ENCODE peak calls at places on chromosomes 4 and X, in six cellular contexts. Y, J, Z, P, I and R are unnamed samples.
A peak's percentile ranks its signal among the peaks of the same experiment; 100 is the strongest.

GRCh38 chr4:137927972-137928371 is 314.2 kb downstream of the SLC7A11 start:
- DNase-seq in Y (no peak), J (no peak), Z (no peak), P (no peak), I (no peak), R (no peak)

GRCh38 chr4:145216532-145216931 is 36.1 kb upstream of the OTUD4 start:
- DNase-seq in Y (no peak), J (no peak), Z (no peak), P (no peak), I (peak; percentile 41), R (no peak)

GRCh38 chr4:152991361-152991760 is 55.2 kb downstream of the FHDC1 start:
- DNase-seq in Y (no peak), J (no peak), Z (no peak), P (no peak), I (no peak), R (no peak)

GRCh38 chr4:114334808-114335739 is 263.5 kb upstream of the UGT8 start:
- DNase-seq in Y (no peak), J (no peak), Z (no peak), P (no peak), I (no peak), R (no peak)

GRCh38 chr4:184039963-184040383 is 134.9 kb downstream of the STOX2 start:
- DNase-seq in Y (no peak), J (no peak), Z (no peak), P (peak; percentile 30), I (no peak), R (no peak)

GRCh38 chrX:125202486-125203378 is 116.9 kb upstream of the TEX13C start:
- DNase-seq in Y (no peak), J (no peak), Z (no peak), P (peak; percentile 36), I (no peak), R (no peak)

GRCh38 chr4:2445571-2445970 is 23.3 kb upstream of the RNF4 start:
- DNase-seq in Y (no peak), J (no peak), Z (no peak), P (no peak), I (no peak), R (no peak)

GRCh38 chrX:31600823-31601222 is 529.0 kb upstream of the FTHL17 start:
- DNase-seq in Y (no peak), J (no peak), Z (no peak), P (no peak), I (no peak), R (no peak)

GRCh38 chrX:153865685-153866084 is 20.3 kb downstream of the L1CAM start:
- DNase-seq in Y (no peak), J (no peak), Z (no peak), P (no peak), I (no peak), R (no peak)

GRCh38 chr4:24686866-24687672 is 102.7 kb upstream of the DHX15 start:
- DNase-seq in Y (no peak), J (peak; percentile 66), Z (no peak), P (peak; percentile 55), I (no peak), R (no peak)

GRCh38 chr4:11765849-11766453 is 337.3 kb upstream of the HS3ST1 start:
- DNase-seq in Y (no peak), J (no peak), Z (no peak), P (peak; percentile 30), I (peak; percentile 51), R (no peak)

GRCh38 chrX:103628386-103629290 is at the start of gene TCEAL1:
- DNase-seq in Y (no peak), J (peak; percentile 58), Z (peak; percentile 9), P (peak; percentile 46), I (peak; percentile 36), R (peak; percentile 75)

GRCh38 chrX:21952624-21953023 is 12.1 kb downstream of the SMS start:
- DNase-seq in Y (no peak), J (no peak), Z (no peak), P (no peak), I (no peak), R (no peak)

GRCh38 chr4:13102344-13102743 is 381.8 kb downstream of the RAB28 start:
- DNase-seq in Y (no peak), J (no peak), Z (no peak), P (no peak), I (no peak), R (no peak)

GRCh38 chr4:183960912-183961569 is 55.9 kb downstream of the STOX2 start:
- DNase-seq in Y (no peak), J (no peak), Z (no peak), P (no peak), I (no peak), R (no peak)

GRCh38 chr4:30717208-30718020 is 2.8 kb upstream of the PCDH7 start:
- DNase-seq in Y (peak; percentile 44), J (peak; percentile 38), Z (no peak), P (peak; percentile 65), I (peak; percentile 69), R (no peak)

GRCh38 chr4:124427095-124427767 is 285.3 kb downstream of the ANKRD50 start:
- DNase-seq in Y (no peak), J (no peak), Z (no peak), P (no peak), I (no peak), R (no peak)

GRCh38 chrX:125778256-125778655 is 387.8 kb downstream of the DCAF12L2 start:
- DNase-seq in Y (no peak), J (no peak), Z (no peak), P (no peak), I (no peak), R (no peak)

GRCh38 chr4:184845367-184846011 is 19.7 kb upstream of the ACSL1 start:
- DNase-seq in Y (no peak), J (no peak), Z (no peak), P (no peak), I (peak; percentile 58), R (no peak)

GRCh38 chr4:100935090-100935489 is 412.2 kb downstream of the PPP3CA start:
- DNase-seq in Y (no peak), J (no peak), Z (no peak), P (no peak), I (no peak), R (no peak)

GRCh38 chrX:53184836-53185235 is 40.2 kb downstream of the KDM5C start:
- DNase-seq in Y (no peak), J (no peak), Z (no peak), P (no peak), I (peak; percentile 42), R (no peak)

GRCh38 chr4:98673978-98674377 is 15.6 kb upstream of the TSPAN5 start:
- DNase-seq in Y (no peak), J (no peak), Z (no peak), P (no peak), I (no peak), R (no peak)

GRCh38 chr4:94995684-94996394 is 238.1 kb downstream of the BMPR1B start:
- DNase-seq in Y (no peak), J (no peak), Z (no peak), P (peak; percentile 26), I (peak; percentile 69), R (no peak)

GRCh38 chrX:129449141-129449540 is 74.1 kb downstream of the SMARCA1 start:
- DNase-seq in Y (no peak), J (no peak), Z (no peak), P (no peak), I (no peak), R (no peak)

GRCh38 chrX:10486373-10486772 is 134.0 kb downstream of the MID1 start:
- DNase-seq in Y (no peak), J (no peak), Z (no peak), P (no peak), I (peak; percentile 65), R (no peak)

GRCh38 chr4:1870328-1870577 is 940 bp upstream of the NSD2 start:
- DNase-seq in Y (peak; percentile 72), J (peak; percentile 92), Z (peak; percentile 82), P (peak; percentile 87), I (peak; percentile 82), R (peak; percentile 96)

GRCh38 chr4:169201144-169202124 is 69.3 kb downstream of the SH3RF1 start:
- DNase-seq in Y (no peak), J (no peak), Z (no peak), P (no peak), I (peak; percentile 68), R (no peak)

GRCh38 chrX:130482871-130483270 is 81.1 kb downstream of the RBMX2 start:
- DNase-seq in Y (no peak), J (no peak), Z (no peak), P (no peak), I (no peak), R (no peak)

GRCh38 chr4:7594013-7594412 is 159.3 kb upstream of the PSAPL1 start:
- DNase-seq in Y (no peak), J (no peak), Z (no peak), P (no peak), I (no peak), R (no peak)

GRCh38 chrX:16822723-16823122 is 36.5 kb downstream of the TXLNG start:
- DNase-seq in Y (no peak), J (no peak), Z (no peak), P (no peak), I (peak; percentile 76), R (no peak)

GRCh38 chrX:103461156-103461555 is 58.1 kb downstream of the RAB40A start:
- DNase-seq in Y (no peak), J (no peak), Z (no peak), P (no peak), I (no peak), R (no peak)

GRCh38 chr4:140395668-140396067 is 22.2 kb downstream of the SCOC start:
- DNase-seq in Y (no peak), J (no peak), Z (no peak), P (no peak), I (no peak), R (no peak)
- TF ChIP-seq CTCF in Y (no peak), J (no peak), Z (no peak), P (no peak), I (no peak), R (no peak)

GRCh38 chrX:75784689-75785491 is at the start of gene MAGEE2:
- DNase-seq in Y (no peak), J (no peak), Z (no peak), P (no peak), I (no peak), R (no peak)
- TF ChIP-seq CTCF in Y (no peak), J (no peak), Z (no peak), P (no peak), I (no peak), R (no peak)

GRCh38 chrX:14694631-14695030 is 165.3 kb downstream of the GLRA2 start:
- DNase-seq in Y (no peak), J (no peak), Z (no peak), P (no peak), I (peak; percentile 46), R (no peak)

GRCh38 chrX:14700982-14701381 is 171.6 kb downstream of the GLRA2 start:
- DNase-seq in Y (no peak), J (no peak), Z (no peak), P (no peak), I (no peak), R (no peak)

GRCh38 chrX:14702145-14702544 is 170.7 kb downstream of the FANCB start:
- DNase-seq in Y (no peak), J (no peak), Z (no peak), P (no peak), I (no peak), R (no peak)

GRCh38 chrX:14698770-14699169 is 169.4 kb downstream of the GLRA2 start:
- DNase-seq in Y (no peak), J (no peak), Z (no peak), P (no peak), I (no peak), R (no peak)

GRCh38 chrX:14697453-14697852 is 168.1 kb downstream of the GLRA2 start:
- DNase-seq in Y (no peak), J (peak; percentile 28), Z (no peak), P (peak; percentile 39), I (no peak), R (no peak)
- TF ChIP-seq CTCF in Y (no peak), J (no peak), Z (no peak), P (peak; percentile 44), I (peak; percentile 65), R (no peak)

GRCh38 chr4:186889876-186890643 is 166.4 kb upstream of the FAT1 start:
- DNase-seq in Y (no peak), J (no peak), Z (no peak), P (no peak), I (no peak), R (no peak)
- TF ChIP-seq CTCF in Y (no peak), J (no peak), Z (no peak), P (no peak), I (no peak), R (no peak)